ENCODE peak calls at places on chromosome 10, in four cellular contexts. J is K562, A is HepG2, R is GM12878. O is an unnamed sample.

GRCh38 chr10:36801660-36802059 is 323.7 kb upstream of the ANKRD30A start:
- DNase-seq in R (no peak), J (no peak), A (no peak), O (no peak)

GRCh38 chr10:109456566-109457361 is 466.5 kb downstream of the XPNPEP1 start:
- DNase-seq in A (no peak), J (no peak), R (no peak), O (no peak)

GRCh38 chr10:102627446-102628293 is 16.6 kb upstream of the TRIM8 start:
- DNase-seq in J (no peak), A (peak; percentile 49), R (no peak), O (no peak)

GRCh38 chr10:50937230-50937907 is 51.9 kb upstream of the A1CF start:
- DNase-seq in J (no peak), A (peak; percentile 24), R (no peak), O (peak; percentile 51)

GRCh38 chr10:115335366-115335765 is 242.2 kb downstream of the ATRNL1 start:
- DNase-seq in R (no peak), J (no peak), A (no peak), O (no peak)

GRCh38 chr10:100972115-100972903 is 3.0 kb downstream of the SEMA4G start:
- DNase-seq in J (no peak), R (no peak), A (no peak), O (no peak)

GRCh38 chr10:131723601-131724530 is 176.9 kb upstream of the PPP2R2D start:
- DNase-seq in J (no peak), R (no peak), A (no peak), O (no peak)

GRCh38 chr10:6173203-6173602 is 29.5 kb upstream of the PFKFB3 start:
- DNase-seq in A (peak; percentile 45), J (peak; percentile 38), R (no peak), O (peak; percentile 50)

GRCh38 chr10:71638087-71638576 is 81.4 kb downstream of the C10orf105 start:
- DNase-seq in R (no peak), A (peak; percentile 93), J (peak; percentile 67), O (no peak)

GRCh38 chr10:58894929-58895328 is 281.5 kb upstream of the PHYHIPL start:
- DNase-seq in A (peak; percentile 61), J (no peak), R (no peak), O (no peak)

GRCh38 chr10:70912556-70912955 is 24.2 kb upstream of the PCBD1 start:
- DNase-seq in R (no peak), J (no peak), A (no peak), O (no peak)

GRCh38 chr10:48235501-48235900 is 39.0 kb downstream of the FRMPD2 start:
- DNase-seq in R (no peak), J (no peak), A (no peak), O (no peak)

GRCh38 chr10:46223626-46224413 is 63.0 kb upstream of the ANTXRL start:
- DNase-seq in R (no peak), A (no peak), J (no peak), O (no peak)

GRCh38 chr10:110510086-110510485 is 12.4 kb downstream of the DUSP5 start:
- DNase-seq in J (no peak), A (no peak), R (no peak), O (no peak)

GRCh38 chr10:132400041-132400546 is 3.1 kb downstream of the PWWP2B start:
- DNase-seq in A (no peak), J (no peak), R (no peak), O (no peak)

GRCh38 chr10:77849039-77849664 is 77.4 kb downstream of the DLG5 start:
- DNase-seq in J (peak; percentile 82), R (no peak), A (peak; percentile 99), O (no peak)

GRCh38 chr10:99520040-99520803 is 12.5 kb upstream of the NKX2-3 start:
- DNase-seq in A (no peak), R (no peak), J (no peak), O (peak; percentile 81)

GRCh38 chr10:88819290-88819689 is 16.8 kb downstream of the LIPM start:
- DNase-seq in R (no peak), A (no peak), J (no peak), O (no peak)

GRCh38 chr10:5898163-5898562 is 8.1 kb downstream of the FBH1 start:
- DNase-seq in J (no peak), R (no peak), A (no peak), O (no peak)

GRCh38 chr10:132804785-132805426 is 19.0 kb upstream of the NKX6-2 start:
- DNase-seq in R (no peak), J (no peak), A (no peak), O (no peak)

GRCh38 chr10:8389630-8390029 is 335.1 kb downstream of the GATA3 start:
- DNase-seq in A (no peak), J (no peak), R (no peak), O (no peak)

GRCh38 chr10:6423413-6424170 is 156.5 kb downstream of the PRKCQ start:
- DNase-seq in J (no peak), A (no peak), R (no peak), O (no peak)

GRCh38 chr10:57657164-57657765 is 610.4 kb downstream of the IPMK start:
- DNase-seq in J (peak; percentile 49), A (peak; percentile 53), R (no peak), O (peak; percentile 46)
- TF ChIP-seq BHLHE40 in J (no peak), A (no peak), R (no peak), O (no peak)

GRCh38 chr10:86295351-86295750 is 71.2 kb downstream of the GRID1 start:
- DNase-seq in A (no peak), R (no peak), J (no peak), O (no peak)

GRCh38 chr10:86295791-86296190 is 70.8 kb downstream of the GRID1 start:
- DNase-seq in R (no peak), A (no peak), J (no peak), O (no peak)

GRCh38 chr10:86292462-86293322 is 73.9 kb downstream of the GRID1 start:
- DNase-seq in R (no peak), J (no peak), A (no peak), O (no peak)

GRCh38 chr10:86293323-86293840 is 73.2 kb downstream of the GRID1 start:
- DNase-seq in A (no peak), R (no peak), J (no peak), O (no peak)

GRCh38 chr10:86294346-86295265 is 72.0 kb downstream of the GRID1 start:
- DNase-seq in R (no peak), J (no peak), A (no peak), O (no peak)
- TF ChIP-seq SP1 in R (no peak), J (no peak), A (no peak), O (no peak)

GRCh38 chr10:126064512-126064911 is 168.1 kb downstream of the FANK1 start:
- DNase-seq in J (no peak), R (no peak), A (no peak), O (no peak)
- TF ChIP-seq BHLHE40 in J (no peak), R (no peak), A (no peak), O (no peak)

DNA sequence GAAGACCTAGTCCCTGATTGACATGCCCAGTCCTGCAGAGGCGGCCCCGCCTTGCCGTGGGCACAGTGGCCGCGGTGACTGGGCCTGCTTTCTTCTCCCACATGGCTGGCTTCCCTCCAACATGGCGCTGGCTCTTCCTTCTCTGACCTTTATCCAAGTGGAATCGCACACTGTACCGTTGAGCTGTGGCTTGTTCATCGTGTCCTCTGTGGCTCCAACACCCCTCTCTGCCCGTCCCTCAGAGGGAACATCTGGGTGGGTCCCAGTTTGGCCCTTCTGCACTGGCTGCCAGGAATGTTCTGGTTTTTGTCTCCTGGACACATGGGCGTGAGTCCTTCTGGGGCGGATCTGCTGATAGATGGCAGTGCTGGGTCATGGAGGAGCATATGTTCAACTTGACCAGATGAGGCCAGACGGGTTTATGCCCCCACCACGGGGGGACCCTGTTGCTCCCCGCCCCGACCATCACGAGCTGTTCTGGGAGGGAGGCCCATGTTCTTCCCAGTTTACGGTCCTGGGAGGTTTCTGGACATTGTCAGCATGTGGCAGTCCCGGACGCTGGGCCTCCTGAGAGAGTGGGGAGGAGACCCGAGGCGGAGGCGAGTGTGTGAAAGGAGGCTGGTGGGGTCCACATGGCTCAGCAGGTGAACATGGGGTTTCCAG is 63.5 kb downstream of the LHPP start:
- DNase-seq in J (no peak), R (no peak), A (no peak), O (no peak)
- TF ChIP-seq SP1 in J (no peak), R (no peak), A (no peak), O (no peak)

GRCh38 chr10:580796-581195 is 108.7 kb downstream of the DIP2C start:
- DNase-seq in R (no peak), A (no peak), J (no peak), O (no peak)
- TF ChIP-seq BHLHE40 in R (no peak), A (no peak), J (no peak), O (no peak)

O was measured in HEK293T.